ENCODE peak calls at places on chromosomes 7 and 10, in six cellular contexts. M is esophagus squamous epithelium; F is small intestine; G is AG08395; O is activated CD8-positive, alpha-beta T cell treated with anti-CD3 and anti-CD28 coated beads, Interleukin-2, amount 10 ng/mL, durations not matched to agents 7 days and 5 days; R is GF-D8. H is an unnamed sample.

GRCh38 chr10:43137971-43138756 is at the start of gene CSGALNACT2:
- DNase-seq in G (peak; percentile 89), R (peak; percentile 49), O (peak; percentile 91), F (peak; percentile 83), M (peak; percentile 40), H (peak; percentile 90)

GRCh38 chr7:128841171-128841690 is 11.0 kb downstream of the FLNC start:
- DNase-seq in R (no peak), F (no peak), G (no peak), M (no peak), O (no peak), H (no peak)

GRCh38 chr10:128568979-128569378 is 442.8 kb upstream of the MKI67 start:
- DNase-seq in M (no peak), G (no peak), O (no peak), R (no peak), F (no peak), H (no peak)

GRCh38 chr7:111987115-111987826 is 218.9 kb downstream of the DOCK4 start:
- DNase-seq in G (peak; percentile 9), R (peak; percentile 36), F (no peak), O (no peak), M (no peak), H (peak; percentile 81)

GRCh38 chr10:71061472-71061871 is 150.9 kb upstream of the UNC5B start:
- DNase-seq in G (no peak), R (no peak), M (no peak), O (no peak), F (no peak), H (no peak)

GRCh38 chr7:75980865-75981449 is 13.4 kb downstream of the TMEM120A start:
- DNase-seq in R (no peak), O (no peak), F (no peak), M (no peak), G (no peak), H (no peak)

GRCh38 chr10:488933-489215 is 200.6 kb downstream of the DIP2C start:
- DNase-seq in F (no peak), G (no peak), O (no peak), M (no peak), R (no peak), H (no peak)

GRCh38 chr7:101555921-101556275 is 73.2 kb downstream of the MYL10 start:
- DNase-seq in M (no peak), F (no peak), R (no peak), O (no peak), G (no peak), H (no peak)

GRCh38 chr7:102146122-102146521 is 140.5 kb upstream of the SH2B2 start:
- DNase-seq in R (no peak), M (no peak), G (no peak), O (no peak), F (no peak), H (peak; percentile 33)

GRCh38 chr10:71270301-71270777 is 48.7 kb upstream of the SLC29A3 start:
- DNase-seq in G (peak; percentile 85), O (peak; percentile 60), M (no peak), R (peak; percentile 4), F (peak; percentile 60), H (peak; percentile 91)

GRCh38 chr7:150357771-150358427 is 10.7 kb upstream of the REPIN1 start:
- DNase-seq in G (no peak), F (no peak), M (no peak), R (no peak), O (peak; percentile 42), H (no peak)

H was measured in cardiac fibroblast.